ENCODE peak calls at places on chromosomes 13 and 19, in six cellular contexts. S is body of pancreas; N is CD8-positive, alpha-beta T cell; I is ovary; P is effector memory CD4-positive, alpha-beta T cell; B is colonic mucosa. H is an unnamed sample. For H3K9me3, the result is how much of the 10 kb centered on the place peaks cover.

GRCh38 chr19:15544970-15545369 is 36.6 kb downstream of the CYP4F22 start:
- DNase-seq in S (no peak), B (no peak), I (no peak), N (no peak), P (no peak), H (no peak)

GRCh38 chr13:30418886-30419459 is 3.3 kb upstream of the UBE2L5 start:
- DNase-seq in S (no peak), N (no peak), B (no peak), P (no peak), I (no peak), H (no peak)

GRCh38 chr13:89061821-89062220 is 1390.7 kb downstream of the SLITRK5 start:
- DNase-seq in N (no peak), I (no peak), P (no peak), B (peak), S (peak), H (no peak)

GRCh38 chr19:49638360-49638759 is 1.6 kb downstream of the RRAS start:
- DNase-seq in B (peak), P (no peak), S (no peak), N (no peak), I (no peak), H (no peak)

GRCh38 chr13:101473458-101473857 is 21.0 kb downstream of the ITGBL1 start:
- DNase-seq in N (no peak), B (no peak), S (no peak), P (no peak), I (no peak), H (no peak)

GRCh38 chr19:29326351-29326750 is 113.4 kb upstream of the UQCRFS1 start:
- DNase-seq in B (no peak), S (no peak), N (no peak), P (no peak), I (no peak), H (no peak)

GRCh38 chr13:31328549-31329229 is 128.9 kb downstream of the B3GLCT start:
- DNase-seq in I (no peak), P (no peak), B (no peak), N (no peak), S (no peak), H (no peak)

GRCh38 chr13:89827552-89827951 is 1519.9 kb upstream of the MIR17HG start:
- DNase-seq in N (no peak), I (no peak), P (no peak), B (no peak), S (no peak), H (no peak)

GRCh38 chr13:70090036-70090723 is 17.4 kb upstream of the ATXN8OS start:
- DNase-seq in N (no peak), B (no peak), I (no peak), P (no peak), S (no peak), H (no peak)

GRCh38 chr19:51754770-51755169 is 3.1 kb upstream of the FPR1 start:
- DNase-seq in S (no peak), B (no peak), N (no peak), P (no peak), I (no peak), H (no peak)

GRCh38 chr13:111344471-111345191 is 24.2 kb downstream of the TEX29 start:
- DNase-seq in P (no peak), N (no peak), I (no peak), B (no peak), S (peak), H (no peak)

GRCh38 chr13:40876020-40876738 is 86.8 kb downstream of the SLC25A15 start:
- DNase-seq in N (no peak), B (no peak), I (no peak), P (no peak), S (no peak), H (no peak)

GRCh38 chr19:41691268-41691970 is 3.3 kb upstream of the CEACAM7 start:
- DNase-seq in B (peak), N (no peak), S (peak), P (no peak), I (no peak), H (no peak)

GRCh38 chr13:42996584-42996983 is 4.5 kb upstream of the EPSTI1 start:
- DNase-seq in N (no peak), P (no peak), I (no peak), B (no peak), S (no peak), H (no peak)

GRCh38 chr19:48279747-48280146 is 9.9 kb downstream of the ZNF114 start:
- DNase-seq in B (no peak), S (no peak), I (no peak), N (no peak), P (no peak), H (no peak)

GRCh38 chr13:44142540-44142867 is 231.1 kb upstream of the SERP2 start:
- DNase-seq in S (no peak), P (no peak), I (no peak), B (peak), N (no peak), H (no peak)

GRCh38 chr13:45132384-45133064 is 12.2 kb downstream of the GTF2F2 start:
- DNase-seq in B (no peak), N (no peak), P (no peak), I (no peak), S (no peak), H (no peak)

GRCh38 chr19:41305923-41306322 is 4.0 kb upstream of the CCDC97 start:
- DNase-seq in B (no peak), P (no peak), N (no peak), I (no peak), S (no peak), H (no peak)

GRCh38 chr13:85313761-85314503 is 485.3 kb downstream of the SLITRK6 start:
- DNase-seq in B (no peak), N (no peak), I (no peak), S (no peak), P (no peak), H (no peak)

GRCh38 chr13:111472083-111472482 is 151.6 kb downstream of the TEX29 start:
- DNase-seq in N (no peak), I (no peak), P (no peak), B (no peak), S (no peak), H (no peak)

GRCh38 chr19:49058592-49058991 is 1.0 kb upstream of the CGB7 start:
- DNase-seq in S (no peak), N (no peak), P (no peak), I (no peak), B (peak), H (no peak)

GRCh38 chr19:3057275-3057714 is 5.0 kb downstream of the TLE5 start:
- DNase-seq in N (no peak), P (no peak), I (peak), S (peak), B (peak), H (no peak)

GRCh38 chr13:101875717-101876393 is 423.4 kb downstream of the ITGBL1 start:
- DNase-seq in I (no peak), N (no peak), S (no peak), P (no peak), B (no peak), H (no peak)

GRCh38 chr19:13154911-13155471 is 4.8 kb downstream of the IER2 start:
- DNase-seq in S (peak), P (peak), I (peak), N (peak), B (peak), H (peak)

GRCh38 chr19:49875801-49876421 is 1.2 kb downstream of the AKT1S1 start:
- DNase-seq in P (peak), N (peak), I (peak), B (peak), S (no peak), H (peak)

GRCh38 chr13:64529874-64530485 is 2700.2 kb downstream of the PCDH9 start:
- DNase-seq in I (no peak), B (no peak), P (no peak), S (no peak), N (no peak), H (peak)

GRCh38 chr19:47110521-47111080 is 3.0 kb downstream of the ZC3H4 start:
- DNase-seq in N (peak), B (peak), P (no peak), S (peak), I (no peak), H (peak)

GRCh38 chr13:49022472-49023144 is 46.9 kb downstream of the FNDC3A start:
- DNase-seq in N (no peak), B (no peak), S (no peak), P (no peak), I (no peak), H (no peak)

GRCh38 chr13:79482271-79482970 is 1.5 kb downstream of the NDFIP2 start:
- DNase-seq in P (no peak), B (no peak), S (no peak), N (no peak), I (no peak), H (no peak)

GRCh38 chr13:67416047-67416925 is 186.2 kb upstream of the PCDH9 start:
- DNase-seq in N (no peak), S (peak), I (no peak), P (no peak), B (no peak), H (no peak)

GRCh38 chr19:47275866-47276461 is 1.3 kb downstream of the INAFM1 start:
- DNase-seq in P (no peak), I (peak), S (no peak), N (no peak), B (no peak), H (no peak)

GRCh38 chr19:31140717-31141116 is 208.5 kb downstream of the TSHZ3 start:
- DNase-seq in S (no peak), I (no peak), P (no peak), N (no peak), B (no peak), H (no peak)

GRCh38 chr19:1107655-1108261 is 4.0 kb downstream of the GPX4 start:
- DNase-seq in S (no peak), B (no peak), I (no peak), P (no peak), N (no peak), H (no peak)

GRCh38 chr13:49329831-49330545 is 82.3 kb downstream of the CDADC1 start:
- DNase-seq in I (no peak), S (no peak), P (no peak), N (no peak), B (no peak), H (no peak)

GRCh38 chr19:10871711-10872550 is 578 bp downstream of the CARM1 start:
- DNase-seq in I (peak), N (peak), P (peak), B (peak), S (peak), H (peak)

GRCh38 chr19:38737297-38737865 is 6.9 kb downstream of the CAPN12 start:
- DNase-seq in B (no peak), P (no peak), N (no peak), S (no peak), I (peak), H (no peak)

GRCh38 chr19:4378886-4379285 is 21.5 kb downstream of the SH3GL1 start:
- DNase-seq in P (no peak), B (no peak), S (no peak), N (no peak), I (no peak), H (no peak)

GRCh38 chr19:4379383-4380253 is 20.7 kb downstream of the SH3GL1 start:
- DNase-seq in I (no peak), N (peak), P (no peak), S (peak), B (no peak), H (peak)

GRCh38 chr19:4376245-4376990 is 23.9 kb downstream of the SH3GL1 start:
- DNase-seq in P (no peak), S (peak), N (no peak), I (no peak), B (no peak), H (no peak)

GRCh38 chr19:4376991-4377781 is 23.2 kb downstream of the SH3GL1 start:
- DNase-seq in B (no peak), S (peak), P (no peak), I (no peak), N (no peak), H (no peak)

GRCh38 chr19:4380254-4380727 is 20.1 kb downstream of the SH3GL1 start:
- DNase-seq in I (no peak), S (peak), N (peak), P (peak), B (no peak), H (peak)
- H3K27ac ChIP-seq in I (no peak), S (peak), N (peak), P (peak), B (peak), H (peak)

GRCh38 chr19:57934820-57935665 is at the start of gene ZNF418:
- DNase-seq in P (peak), N (peak), I (peak), B (peak), S (peak), H (peak)

GRCh38 chr19:57941593-57941992 is 5.9 kb downstream of the ZNF256 start:
- DNase-seq in P (no peak), S (no peak), I (no peak), B (no peak), N (no peak), H (no peak)

GRCh38 chr19:57935731-57936130 is 529 bp upstream of the ZNF418 start:
- DNase-seq in B (no peak), I (no peak), N (no peak), S (no peak), P (no peak), H (no peak)
- H3K9me3 ChIP-seq in B (under half), I (under half), N (under half), S (under half), P (under half), H (under half)

GRCh38 chr19:12090807-12091206 is 26.3 kb downstream of the ZNF844 start:
- DNase-seq in B (peak), S (peak), N (peak), P (peak), I (peak), H (peak)
- H3K4me3 ChIP-seq in B (no peak), S (no peak), N (no peak), P (no peak), I (no peak), H (no peak)

GRCh38 chr13:24073657-24074056 is 86.9 kb upstream of the SPATA13 start:
- DNase-seq in S (no peak), N (no peak), B (no peak), I (no peak), P (no peak), H (no peak)

GRCh38 chr13:24071016-24071415 is 89.5 kb upstream of the SPATA13 start:
- DNase-seq in N (no peak), I (no peak), B (no peak), P (no peak), S (no peak), H (no peak)

GRCh38 chr13:24074687-24075086 is 85.8 kb upstream of the SPATA13 start:
- DNase-seq in I (no peak), N (no peak), S (peak), B (peak), P (no peak), H (no peak)

GRCh38 chr13:24068472-24068871 is 92.0 kb upstream of the SPATA13 start:
- DNase-seq in N (no peak), I (no peak), P (no peak), B (no peak), S (no peak), H (no peak)

DNA sequence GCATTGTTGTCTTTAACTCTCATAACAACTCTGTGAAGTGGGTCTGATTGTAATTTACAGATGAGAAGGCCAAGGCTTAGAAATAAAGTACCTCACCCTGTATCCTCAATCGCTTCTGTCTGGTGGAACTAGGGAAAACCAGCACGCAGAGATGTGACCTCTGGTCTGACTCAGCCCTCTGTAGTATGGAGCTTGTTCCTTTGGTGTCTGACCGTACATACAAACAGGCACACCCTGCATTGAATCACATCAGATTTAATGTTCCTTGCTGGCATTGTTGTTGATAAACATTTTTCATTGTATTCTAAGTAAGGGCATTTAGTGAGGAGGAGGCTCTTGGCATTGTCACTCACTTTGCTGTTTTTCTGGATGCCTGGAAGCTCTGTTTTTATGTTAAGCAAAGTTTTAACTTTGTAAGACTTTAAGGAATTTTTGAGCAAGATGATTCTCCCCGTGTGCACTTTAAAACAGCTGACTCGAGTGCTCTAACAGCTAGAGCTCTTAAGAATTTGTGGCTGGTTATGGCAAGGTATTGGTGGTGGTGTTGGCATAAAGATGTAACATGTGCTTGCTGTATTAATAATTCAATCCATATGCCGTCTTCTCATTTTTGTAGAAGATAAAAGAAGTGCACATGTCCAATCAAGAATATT is 89.0 kb upstream of the SPATA13 start:
- DNase-seq in I (no peak), P (no peak), N (no peak), B (no peak), S (no peak), H (no peak)
- H3K27ac ChIP-seq in I (no peak), P (no peak), N (no peak), B (no peak), S (no peak), H (no peak)

GRCh38 chr19:58118979-58119733 is 21.1 kb upstream of the ZSCAN18 start:
- DNase-seq in B (no peak), S (no peak), I (no peak), N (no peak), P (no peak), H (no peak)
- H3K9me3 ChIP-seq in B (under half), S (under half), I (under half), N (under half), P (half or more), H (half or more)

DNA sequence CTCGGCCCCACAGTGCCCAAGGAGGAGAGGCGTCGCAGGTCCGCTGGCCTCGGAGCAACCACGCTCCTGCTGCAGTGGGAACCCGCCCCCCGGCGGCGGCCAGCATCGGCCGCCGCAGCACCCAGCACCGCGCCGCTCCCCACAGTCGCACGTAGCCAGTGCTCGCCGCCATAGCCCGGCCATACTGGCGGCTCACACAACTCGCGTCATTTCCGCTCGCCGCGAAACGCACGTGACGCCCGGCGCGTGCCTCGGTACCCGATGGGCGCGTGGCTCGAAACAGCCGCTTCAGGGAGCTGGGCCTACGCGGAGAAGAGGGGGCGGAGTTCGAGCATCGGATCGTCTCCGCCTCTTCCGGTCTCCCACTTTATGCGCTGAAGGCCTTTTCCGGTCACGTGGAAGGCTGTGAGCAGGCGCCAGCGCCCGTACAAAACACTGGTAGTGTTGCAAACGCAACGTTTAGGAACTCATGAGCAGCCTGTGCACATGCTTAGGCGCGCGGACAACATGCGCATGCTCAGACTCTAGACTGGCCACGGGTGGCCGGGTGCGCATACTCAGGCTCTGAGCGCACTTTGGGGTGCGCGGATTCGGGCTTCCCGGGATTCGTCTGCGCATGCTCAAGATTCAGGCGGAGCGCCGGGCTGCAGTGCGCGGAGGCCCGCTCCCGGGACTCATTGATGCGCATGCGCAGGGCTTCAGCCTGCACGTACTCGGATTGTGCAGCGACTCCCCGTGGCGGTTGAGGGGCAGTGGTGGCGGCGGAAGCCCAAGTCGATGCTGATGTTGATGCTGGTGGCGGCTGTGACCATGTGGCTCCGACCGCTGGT is at the start of the genes CATSPERD and LONP1:
- DNase-seq in I (peak), B (peak), N (peak), P (peak), S (peak), H (peak)
- H3K4me3 ChIP-seq in I (peak), B (peak), N (peak), P (peak), S (peak), H (peak)

GRCh38 chr19:45189971-45190370 is 11.4 kb downstream of the BLOC1S3 start:
- DNase-seq in I (no peak), B (no peak), S (no peak), P (no peak), N (no peak), H (no peak)
- H3K27ac ChIP-seq in I (no peak), B (no peak), S (no peak), P (no peak), N (no peak), H (no peak)

DNA sequence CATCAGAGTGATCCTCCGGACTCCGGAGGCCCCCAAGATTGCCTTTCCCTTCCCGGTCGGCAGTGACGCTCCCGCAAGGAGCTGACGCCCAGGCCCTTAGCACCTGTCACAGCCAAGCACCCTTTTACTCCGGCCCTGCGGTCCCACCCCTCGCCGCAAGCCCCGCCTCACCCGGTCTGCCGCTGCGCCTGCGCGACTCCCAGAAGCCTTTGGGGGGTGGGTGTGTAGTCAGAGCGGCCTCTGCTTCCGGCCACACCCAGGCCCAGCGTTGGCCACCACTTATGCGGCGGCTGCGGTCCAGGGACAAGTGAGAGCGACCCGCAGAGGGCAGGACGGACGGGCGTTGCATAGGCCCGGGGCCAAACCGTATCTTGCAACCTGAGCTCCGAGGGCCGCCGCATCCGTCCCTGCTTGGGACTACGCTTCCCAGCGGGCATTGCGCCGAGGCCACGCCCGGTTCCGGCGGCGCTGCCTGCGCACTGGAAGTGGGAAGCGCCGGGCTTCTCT is 441 bp upstream of the ZFP28 start:
- DNase-seq in P (peak), N (peak), S (peak), I (peak), B (peak), H (peak)
- H3K9me3 ChIP-seq in P (under half), N (under half), S (under half), I (under half), B (under half), H (half or more)

GRCh38 chr13:109243311-109243951 is 543.0 kb downstream of the IRS2 start:
- DNase-seq in S (no peak), I (no peak), P (no peak), N (no peak), B (no peak), H (no peak)
- H3K4me3 ChIP-seq in S (no peak), I (no peak), P (no peak), N (no peak), B (no peak), H (no peak)

GRCh38 chr13:26459276-26460131 is 98.0 kb upstream of the WASF3 start:
- DNase-seq in S (peak), I (no peak), B (no peak), N (no peak), P (no peak), H (no peak)
- H3K27ac ChIP-seq in S (no peak), I (no peak), B (no peak), N (no peak), P (no peak), H (no peak)